ENCODE peak calls at places on chromosomes 5 and 9, in nine cellular contexts. R is RWPE2, I is heart right ventricle, L is fibroblast of lung, V is stomach, G is SJSA1, F is A549, H is iPS DF 6.9, Y is breast epithelium. A is an unnamed sample. For H3K4me1, the result is how much of the 10 kb centered on the place peaks cover.

GRCh38 chr5:133556551-133556950 is 55.8 kb downstream of the FSTL4 start:
- DNase-seq in R (no peak), I (no peak), L (no peak), V (no peak), G (no peak), F (no peak), H (no peak), Y (no peak), A (no peak)

GRCh38 chr9:4740373-4740622 is 704 bp downstream of the AK3 start:
- DNase-seq in R (no peak), I (no peak), L (peak), V (no peak), G (peak), F (no peak), H (no peak), Y (no peak), A (no peak)

GRCh38 chr5:73764996-73765395 is 139.0 kb downstream of the ARHGEF28 start:
- DNase-seq in R (no peak), I (no peak), L (no peak), V (no peak), G (peak), F (no peak), H (no peak), Y (no peak), A (no peak)

GRCh38 chr5:174140452-174140851 is 94.9 kb downstream of the NSG2 start:
- DNase-seq in R (no peak), I (no peak), L (no peak), V (no peak), G (no peak), F (no peak), H (no peak), Y (no peak), A (no peak)

GRCh38 chr5:132364319-132364718 is 5.2 kb upstream of the SLC22A5 start:
- DNase-seq in R (no peak), I (no peak), L (peak), V (no peak), G (no peak), F (peak), H (no peak), Y (no peak), A (no peak)

GRCh38 chr5:170552486-170553122 is 48.8 kb downstream of the KCNIP1 start:
- DNase-seq in R (no peak), I (peak), L (peak), V (peak), G (peak), F (no peak), H (no peak), Y (peak), A (peak)

GRCh38 chr5:178832618-178833201 is 27.0 kb upstream of the ZNF354B start:
- DNase-seq in R (no peak), I (no peak), L (no peak), V (no peak), G (no peak), F (no peak), H (no peak), Y (no peak), A (peak)

GRCh38 chr5:169577966-169578365 is 5.6 kb upstream of the SPDL1 start:
- DNase-seq in R (no peak), I (no peak), L (peak), V (no peak), G (peak), F (no peak), H (no peak), Y (no peak), A (no peak)

GRCh38 chr5:1239514-1240251 is 14.5 kb downstream of the SLC6A18 start:
- DNase-seq in R (no peak), I (no peak), L (no peak), V (peak), G (no peak), F (no peak), H (no peak), Y (no peak), A (no peak)

GRCh38 chr9:114504341-114505186 is 709 bp downstream of the WHRN start:
- DNase-seq in R (no peak), I (peak), L (peak), V (peak), G (peak), F (peak), H (no peak), Y (peak), A (no peak)

GRCh38 chr5:134568339-134568700 is 42.9 kb downstream of the JADE2 start:
- DNase-seq in R (no peak), I (no peak), L (no peak), V (no peak), G (no peak), F (no peak), H (no peak), Y (no peak), A (no peak)

GRCh38 chr9:806285-807156 is 35.0 kb upstream of the DMRT1 start:
- DNase-seq in R (no peak), I (no peak), L (peak), V (no peak), G (peak), F (peak), H (peak), Y (no peak), A (no peak)

GRCh38 chr5:138636401-138636944 is 61.3 kb upstream of the HSPA9 start:
- DNase-seq in R (no peak), I (no peak), L (no peak), V (no peak), G (no peak), F (no peak), H (no peak), Y (no peak), A (no peak)

GRCh38 chr5:109757490-109757889 is 67.8 kb downstream of the MAN2A1 start:
- DNase-seq in R (no peak), I (no peak), L (no peak), V (no peak), G (no peak), F (no peak), H (no peak), Y (no peak), A (no peak)

GRCh38 chr5:178483620-178484019 is 106.6 kb downstream of the COL23A1 start:
- DNase-seq in R (no peak), I (no peak), L (no peak), V (peak), G (no peak), F (no peak), H (no peak), Y (no peak), A (peak)

GRCh38 chr5:114416254-114416653 is 54.4 kb downstream of the KCNN2 start:
- DNase-seq in R (no peak), I (no peak), L (no peak), V (no peak), G (no peak), F (no peak), H (no peak), Y (no peak), A (no peak)

GRCh38 chr9:82202808-82203207 is 214.2 kb downstream of the SPATA31D1 start:
- DNase-seq in R (no peak), I (no peak), L (peak), V (no peak), G (no peak), F (no peak), H (no peak), Y (no peak), A (no peak)

GRCh38 chr5:151664694-151665583 is 21.8 kb downstream of the SPARC start:
- DNase-seq in R (no peak), I (peak), L (peak), V (no peak), G (no peak), F (no peak), H (no peak), Y (no peak), A (no peak)

GRCh38 chr9:19913151-19913550 is 124.3 kb upstream of the SLC24A2 start:
- DNase-seq in R (no peak), I (no peak), L (no peak), V (no peak), G (no peak), F (no peak), H (no peak), Y (no peak), A (no peak)

GRCh38 chr5:154117930-154118329 is 72.6 kb upstream of the GALNT10 start:
- DNase-seq in R (no peak), I (no peak), L (no peak), V (no peak), G (no peak), F (no peak), H (no peak), Y (no peak), A (no peak)

GRCh38 chr5:42991477-42992034 is 48.6 kb downstream of the ANXA2R start:
- DNase-seq in R (no peak), I (peak), L (peak), V (no peak), G (no peak), F (no peak), H (no peak), Y (no peak), A (no peak)

GRCh38 chr5:32283539-32284377 is 29.0 kb downstream of the MTMR12 start:
- DNase-seq in R (no peak), I (no peak), L (no peak), V (no peak), G (no peak), F (no peak), H (no peak), Y (no peak), A (no peak)

GRCh38 chr5:160369990-160370712 is at the start of gene C1QTNF2:
- DNase-seq in R (no peak), I (peak), L (peak), V (peak), G (peak), F (peak), H (no peak), Y (no peak), A (peak)

GRCh38 chr9:89311346-89312153 is 555 bp downstream of the CKS2 start:
- DNase-seq in R (no peak), I (no peak), L (no peak), V (no peak), G (peak), F (no peak), H (no peak), Y (no peak), A (peak)

GRCh38 chr5:119070578-119070827 is 384 bp upstream of the DMXL1 start:
- DNase-seq in R (no peak), I (no peak), L (no peak), V (no peak), G (no peak), F (peak), H (no peak), Y (no peak), A (peak)

GRCh38 chr5:15585128-15585527 is 85.1 kb downstream of the FBXL7 start:
- DNase-seq in R (no peak), I (no peak), L (no peak), V (no peak), G (no peak), F (no peak), H (no peak), Y (no peak), A (no peak)

DNA sequence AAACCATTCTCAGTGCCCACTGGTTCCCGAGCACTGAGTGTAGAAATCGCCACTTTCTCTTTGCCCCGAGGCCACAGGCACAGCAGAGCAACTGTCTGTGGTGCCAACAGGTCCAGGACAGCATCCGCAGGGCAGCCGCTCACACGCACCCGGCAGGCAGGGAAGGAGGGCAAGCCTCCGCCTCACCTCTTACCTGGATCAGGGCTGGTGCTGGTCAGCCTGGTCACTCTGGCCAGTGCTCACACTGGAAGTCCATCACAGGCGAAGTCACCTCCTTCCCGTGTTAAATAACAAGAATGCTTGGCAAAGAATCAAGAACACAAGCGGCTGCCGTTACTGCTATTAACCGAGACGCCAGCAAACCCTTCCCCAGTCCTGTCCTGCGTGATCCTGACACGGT is 13.7 kb downstream of the DIPK1B start:
- DNase-seq in R (no peak), I (no peak), L (no peak), V (no peak), G (no peak), F (no peak), H (no peak), Y (no peak), A (no peak)
- H3K4me3 ChIP-seq in R (peak), I (peak), L (peak), V (peak), G (no peak), F (peak), H (no peak), Y (peak), A (no peak)

GRCh38 chr5:158051036-158051435 is 192.1 kb upstream of the CLINT1 start:
- DNase-seq in R (no peak), I (no peak), L (no peak), V (no peak), G (no peak), F (no peak), H (no peak), Y (no peak), A (no peak)

GRCh38 chr5:158054388-158055092 is 195.6 kb upstream of the CLINT1 start:
- DNase-seq in R (no peak), I (no peak), L (no peak), V (no peak), G (no peak), F (no peak), H (no peak), Y (no peak), A (no peak)

GRCh38 chr5:158056426-158056825 is 197.5 kb upstream of the CLINT1 start:
- DNase-seq in R (no peak), I (no peak), L (peak), V (no peak), G (no peak), F (no peak), H (no peak), Y (no peak), A (no peak)

GRCh38 chr5:158050401-158050800 is 191.5 kb upstream of the CLINT1 start:
- DNase-seq in R (no peak), I (no peak), L (no peak), V (no peak), G (no peak), F (no peak), H (no peak), Y (no peak), A (no peak)

GRCh38 chr5:158054073-158054387 is 195.1 kb upstream of the CLINT1 start:
- DNase-seq in R (no peak), I (no peak), L (no peak), V (no peak), G (no peak), F (no peak), H (no peak), Y (no peak), A (no peak)
- H3K4me1 ChIP-seq in R (half or more), I (under half), L (under half), V (under half), G (under half), F (under half), H (under half), Y (under half), A (under half)

GRCh38 chr9:94928696-94929372 is 202.3 kb downstream of the AOPEP start:
- DNase-seq in R (no peak), I (no peak), L (no peak), V (no peak), G (no peak), F (no peak), H (no peak), Y (no peak), A (no peak)

GRCh38 chr9:94928271-94928670 is 201.8 kb downstream of the AOPEP start:
- DNase-seq in R (no peak), I (no peak), L (no peak), V (no peak), G (peak), F (no peak), H (no peak), Y (no peak), A (no peak)

GRCh38 chr9:94927762-94928158 is 201.3 kb downstream of the AOPEP start:
- DNase-seq in R (no peak), I (no peak), L (no peak), V (no peak), G (no peak), F (no peak), H (no peak), Y (no peak), A (no peak)

GRCh38 chr9:94931036-94931633 is 204.6 kb downstream of the AOPEP start:
- DNase-seq in R (no peak), I (no peak), L (no peak), V (no peak), G (no peak), F (no peak), H (no peak), Y (no peak), A (no peak)

GRCh38 chr9:94929373-94929764 is 202.9 kb downstream of the AOPEP start:
- DNase-seq in R (peak), I (peak), L (no peak), V (no peak), G (peak), F (no peak), H (no peak), Y (no peak), A (no peak)
- H3K27ac ChIP-seq in R (peak), I (peak), L (no peak), V (no peak), G (peak), F (no peak), H (no peak), Y (no peak), A (no peak)

DNA sequence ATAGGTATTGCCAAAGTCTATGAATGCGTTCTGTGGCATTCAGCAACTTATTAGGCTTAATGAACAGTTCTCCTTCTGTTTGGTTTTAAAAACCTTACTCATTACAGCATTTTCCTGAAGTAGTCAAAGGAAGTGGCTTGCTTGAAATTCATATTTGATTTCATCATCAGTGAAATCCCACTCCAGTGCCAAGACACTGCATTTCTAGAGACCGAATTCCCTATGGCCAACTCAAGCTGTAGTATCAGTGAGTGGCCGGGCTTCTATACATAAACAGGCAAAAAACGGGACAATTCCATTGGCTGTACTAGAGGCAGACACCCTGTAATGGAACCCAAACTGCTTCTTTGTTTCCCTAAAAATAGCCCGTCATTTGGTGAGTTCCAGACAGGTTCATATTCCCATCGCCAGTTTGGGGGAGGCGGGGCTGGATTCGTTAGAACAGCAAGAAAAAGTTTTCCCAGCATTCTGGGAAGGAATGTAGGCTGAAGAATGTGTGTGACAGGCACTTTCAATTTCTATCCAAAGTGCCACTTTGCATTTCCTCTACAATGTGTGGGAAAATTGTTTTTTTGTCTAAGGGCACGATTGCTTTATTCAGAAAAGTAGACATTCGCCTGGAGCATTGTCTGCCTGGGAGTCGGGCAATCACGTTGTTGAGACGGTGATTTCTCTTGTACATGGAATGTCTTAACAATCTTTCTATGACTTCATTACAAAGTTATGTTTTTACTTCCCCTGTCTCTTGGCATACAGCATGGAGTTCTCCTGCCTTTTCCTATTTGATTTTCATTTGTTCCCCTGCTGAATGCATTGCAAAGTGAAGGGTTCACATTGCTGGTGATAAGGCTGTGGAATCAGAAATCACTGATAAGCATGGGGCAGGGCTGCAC is 141.8 kb upstream of the MAST4 start:
- DNase-seq in R (no peak), I (no peak), L (peak), V (no peak), G (peak), F (no peak), H (no peak), Y (no peak), A (no peak)
- H3K4me3 ChIP-seq in R (no peak), I (peak), L (no peak), V (no peak), G (no peak), F (no peak), H (no peak), Y (no peak), A (no peak)